ENCODE peak calls at places on chromosome 11, in six cellular contexts. B is AG09319, X is GM10248, R is Calu3, F is ovary, N is fibroblast of pulmonary artery. W is an unnamed sample.
A peak's percentile ranks its signal among the peaks of the same experiment; 100 is the strongest.

GRCh38 chr11:78588517-78588916 is 13.9 kb upstream of the NARS2 start:
- DNase-seq in B (no peak), X (no peak), R (no peak), F (no peak), N (no peak), W (no peak)

GRCh38 chr11:130413383-130414106 is 14.9 kb downstream of the ADAMTS8 start:
- DNase-seq in B (peak; percentile 58), X (no peak), R (no peak), F (no peak), N (peak; percentile 56), W (no peak)

GRCh38 chr11:76445122-76446084 is 585 bp downstream of the EMSY start:
- DNase-seq in B (peak; percentile 49), X (peak; percentile 57), R (peak; percentile 70), F (peak; percentile 76), N (peak; percentile 84), W (peak; percentile 68)

GRCh38 chr11:44766112-44766971 is 39.6 kb downstream of the TSPAN18 start:
- DNase-seq in B (no peak), X (no peak), R (no peak), F (peak; percentile 67), N (peak; percentile 89), W (no peak)

GRCh38 chr11:128622137-128622523 is 34.8 kb upstream of the ETS1 start:
- DNase-seq in B (no peak), X (no peak), R (no peak), F (no peak), N (no peak), W (no peak)

GRCh38 chr11:91859666-91860065 is 365.0 kb upstream of the FAT3 start:
- DNase-seq in B (no peak), X (no peak), R (no peak), F (no peak), N (no peak), W (no peak)

GRCh38 chr11:7060828-7061227 is 28.0 kb upstream of the RBMXL2 start:
- DNase-seq in B (no peak), X (no peak), R (no peak), F (no peak), N (peak; percentile 52), W (no peak)

GRCh38 chr11:45856044-45856468 is 8.8 kb downstream of the CRY2 start:
- DNase-seq in B (no peak), X (no peak), R (no peak), F (no peak), N (no peak), W (no peak)

GRCh38 chr11:116044520-116044919 is 540.3 kb upstream of the CADM1 start:
- DNase-seq in B (no peak), X (no peak), R (no peak), F (no peak), N (no peak), W (no peak)

GRCh38 chr11:18384157-18384641 is 10.2 kb upstream of the LDHA start:
- DNase-seq in B (peak; percentile 77), X (no peak), R (peak; percentile 66), F (peak; percentile 73), N (peak; percentile 91), W (no peak)

GRCh38 chr11:95121687-95122086 is 32.0 kb downstream of the ENDOD1 start:
- DNase-seq in B (no peak), X (no peak), R (no peak), F (no peak), N (no peak), W (no peak)

GRCh38 chr11:130588471-130588870 is 140.0 kb downstream of the ADAMTS15 start:
- DNase-seq in B (no peak), X (no peak), R (no peak), F (no peak), N (no peak), W (no peak)

GRCh38 chr11:33360642-33361041 is 103.5 kb downstream of the HIPK3 start:
- DNase-seq in B (no peak), X (no peak), R (no peak), F (no peak), N (no peak), W (no peak)

GRCh38 chr11:111718436-111719325 is 47.5 kb downstream of the PPP2R1B start:
- DNase-seq in B (no peak), X (no peak), R (peak; percentile 44), F (no peak), N (peak; percentile 66), W (no peak)

GRCh38 chr11:16252373-16252772 is 104.0 kb downstream of the SOX6 start:
- DNase-seq in B (no peak), X (no peak), R (peak; percentile 13), F (no peak), N (peak; percentile 13), W (no peak)

GRCh38 chr11:73554677-73555320 is 43.1 kb downstream of the FAM168A start:
- DNase-seq in B (no peak), X (no peak), R (no peak), F (no peak), N (no peak), W (no peak)

GRCh38 chr11:12853652-12854296 is 155.3 kb upstream of the RASSF10 start:
- DNase-seq in B (no peak), X (no peak), R (peak; percentile 49), F (no peak), N (peak; percentile 52), W (no peak)

GRCh38 chr11:73248526-73249185 is 23.5 kb upstream of the P2RY6 start:
- DNase-seq in B (no peak), X (no peak), R (no peak), F (no peak), N (no peak), W (no peak)

GRCh38 chr11:92838655-92839334 is 130.7 kb upstream of the MTNR1B start:
- DNase-seq in B (no peak), X (no peak), R (no peak), F (no peak), N (no peak), W (no peak)

GRCh38 chr11:77401486-77402217 is 72.2 kb downstream of the PAK1 start:
- DNase-seq in B (no peak), X (no peak), R (no peak), F (no peak), N (no peak), W (no peak)

GRCh38 chr11:76209956-76210885 is 3.9 kb upstream of the WNT11 start:
- DNase-seq in B (peak; percentile 35), X (no peak), R (no peak), F (peak; percentile 76), N (peak; percentile 79), W (peak; percentile 37)

GRCh38 chr11:67387074-67387473 is 4.7 kb upstream of the RAD9A start:
- DNase-seq in B (no peak), X (no peak), R (no peak), F (no peak), N (no peak), W (no peak)

GRCh38 chr11:60370811-60371297 is 7.5 kb upstream of the MS4A7 start:
- DNase-seq in B (no peak), X (no peak), R (no peak), F (no peak), N (no peak), W (no peak)

GRCh38 chr11:70090989-70091388 is 12.9 kb downstream of the ANO1 start:
- DNase-seq in B (no peak), X (no peak), R (no peak), F (no peak), N (no peak), W (no peak)

DNA sequence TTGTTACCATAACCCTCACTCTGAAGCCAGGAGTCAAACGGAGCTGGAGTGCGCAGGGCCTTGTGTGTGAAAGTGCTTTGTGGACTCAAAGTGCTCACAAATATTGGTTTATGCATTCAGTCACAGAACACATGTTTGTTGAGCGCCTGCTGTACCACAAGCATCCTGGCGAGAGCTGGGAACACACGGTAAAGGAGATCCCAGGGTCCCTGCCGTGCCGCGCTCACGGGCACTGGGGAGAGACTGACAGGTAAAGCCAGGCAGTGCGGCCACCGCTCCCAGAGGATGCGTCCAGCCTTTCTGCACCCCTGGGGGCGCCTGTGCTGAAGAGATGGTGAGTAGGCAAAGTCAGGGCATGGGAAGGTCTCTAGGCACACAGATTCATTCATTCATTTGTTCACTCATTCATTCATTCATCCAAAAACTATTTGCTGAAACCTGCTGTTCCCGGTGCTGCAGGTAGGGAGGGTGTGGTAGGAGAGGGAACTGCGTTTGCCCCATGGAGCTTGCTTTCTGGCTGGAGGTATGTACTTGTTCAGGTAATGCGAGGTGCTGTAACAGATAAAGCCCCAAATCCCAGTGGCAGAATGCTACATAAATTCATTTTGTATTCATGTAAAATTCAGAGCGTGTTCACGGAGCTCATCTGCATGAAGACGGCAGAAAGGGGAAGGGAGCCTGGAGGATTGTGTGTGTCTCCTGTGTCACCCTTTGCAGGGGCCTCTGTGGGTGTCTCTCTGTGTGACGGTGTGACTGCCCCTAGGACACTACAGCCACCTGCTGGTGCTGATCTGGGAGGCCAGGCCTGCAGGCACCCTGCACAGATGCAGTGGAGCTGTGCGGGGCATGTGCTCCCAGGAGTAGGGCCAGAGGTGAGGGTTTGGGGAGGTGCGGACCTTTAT is 167.0 kb upstream of the B3GAT1 start:
- DNase-seq in B (no peak), X (peak; percentile 17), R (peak; percentile 22), F (no peak), N (no peak), W (no peak)
- TF ChIP-seq CTCF in B (no peak), X (peak; percentile 25), R (no peak), F (no peak), N (no peak), W (peak; percentile 42)

GRCh38 chr11:14899087-14899363 is 7.0 kb upstream of the CYP2R1 start:
- DNase-seq in B (no peak), X (no peak), R (no peak), F (no peak), N (no peak), W (no peak)
- TF ChIP-seq CTCF in B (no peak), X (no peak), R (no peak), F (no peak), N (no peak), W (no peak)

DNA sequence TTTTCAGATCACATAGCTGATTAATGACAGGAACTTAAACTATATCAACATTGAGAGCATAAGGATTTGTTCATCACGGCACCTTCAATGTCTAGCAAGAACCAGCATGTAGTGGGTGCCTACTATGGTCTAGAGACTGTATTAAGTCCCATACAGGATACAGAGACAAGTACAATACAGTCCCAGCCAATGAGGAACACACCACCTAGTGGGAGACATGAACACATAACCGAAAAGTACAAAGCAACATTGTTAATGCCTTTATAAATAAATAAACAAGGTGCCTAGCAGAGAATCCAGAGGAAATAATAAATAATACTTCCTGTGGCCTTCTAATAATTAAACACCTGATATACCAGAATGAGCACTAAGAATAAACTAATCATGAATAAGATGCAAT is 87.7 kb upstream of the OPCML start:
- DNase-seq in B (no peak), X (no peak), R (no peak), F (no peak), N (no peak), W (no peak)
- TF ChIP-seq CTCF in B (no peak), X (peak; percentile 10), R (no peak), F (no peak), N (no peak), W (peak; percentile 52)

GRCh38 chr11:20065040-20065805 is 95.1 kb downstream of the DBX1 start:
- DNase-seq in B (no peak), X (no peak), R (no peak), F (no peak), N (no peak), W (no peak)

GRCh38 chr11:20066013-20066782 is 94.1 kb downstream of the DBX1 start:
- DNase-seq in B (no peak), X (no peak), R (no peak), F (no peak), N (no peak), W (no peak)

GRCh38 chr11:20068691-20069090 is 91.6 kb downstream of the DBX1 start:
- DNase-seq in B (no peak), X (no peak), R (no peak), F (no peak), N (no peak), W (no peak)

GRCh38 chr11:20067665-20068064 is 92.6 kb downstream of the DBX1 start:
- DNase-seq in B (no peak), X (no peak), R (no peak), F (no peak), N (no peak), W (no peak)

GRCh38 chr11:20066783-20067156 is 93.5 kb downstream of the DBX1 start:
- DNase-seq in B (no peak), X (no peak), R (no peak), F (no peak), N (no peak), W (no peak)
- TF ChIP-seq CTCF in B (no peak), X (no peak), R (no peak), F (no peak), N (no peak), W (no peak)

W was measured in neural crest cell.